ENCODE peak calls at places on chromosomes 4 and X, in seven cellular contexts. M is T-helper 2 cell; Z is ACHN; A is AG04450; S is GDM1; C is activated CD8-positive, alpha-beta memory T cell treated with anti-CD3 and anti-CD28 coated beads, Interleukin-2, amount 50 U/mL, for 48 hours; F is substantia nigra. P is an unnamed sample.

GRCh38 chrX:24117288-24117687 is 32.2 kb upstream of the ZFX start:
- DNase-seq in M (no peak), Z (no peak), A (peak; percentile 42), S (no peak), C (no peak), F (no peak), P (peak; percentile 62)

GRCh38 chrX:97498093-97498492 is 614.4 kb downstream of the RPA4 start:
- DNase-seq in M (no peak), Z (no peak), A (no peak), S (no peak), C (no peak), F (no peak), P (no peak)

GRCh38 chr4:1300466-1301455 is 11.1 kb downstream of the MAEA start:
- DNase-seq in M (no peak), Z (peak; percentile 89), A (no peak), S (no peak), C (no peak), F (no peak), P (no peak)

GRCh38 chr4:120722655-120723054 is 199.9 kb downstream of the PRDM5 start:
- DNase-seq in M (no peak), Z (no peak), A (no peak), S (no peak), C (no peak), F (no peak), P (no peak)

GRCh38 chr4:73653695-73654106 is 33.5 kb upstream of the RASSF6 start:
- DNase-seq in M (peak; percentile 55), Z (peak; percentile 42), A (peak; percentile 24), S (no peak), C (no peak), F (no peak), P (peak; percentile 90)

GRCh38 chrX:122582280-122582679 is 601.8 kb upstream of the GRIA3 start:
- DNase-seq in M (no peak), Z (no peak), A (no peak), S (no peak), C (no peak), F (no peak), P (peak; percentile 50)

GRCh38 chrX:45714864-45715263 is 514.2 kb upstream of the DIPK2B start:
- DNase-seq in M (no peak), Z (peak; percentile 15), A (no peak), S (no peak), C (no peak), F (no peak), P (peak; percentile 97)

GRCh38 chr4:909131-909571 is 23.0 kb downstream of the GAK start:
- DNase-seq in M (no peak), Z (no peak), A (no peak), S (no peak), C (no peak), F (no peak), P (no peak)

GRCh38 chrX:41518127-41518840 is 71.1 kb downstream of the NYX start:
- DNase-seq in M (peak; percentile 61), Z (no peak), A (no peak), S (no peak), C (no peak), F (no peak), P (no peak)

GRCh38 chr4:108118505-108118904 is 50.2 kb downstream of the LEF1 start:
- DNase-seq in M (peak; percentile 81), Z (no peak), A (no peak), S (no peak), C (no peak), F (no peak), P (peak; percentile 74)

GRCh38 chrX:122945328-122945727 is 238.8 kb upstream of the GRIA3 start:
- DNase-seq in M (no peak), Z (no peak), A (no peak), S (no peak), C (no peak), F (no peak), P (peak; percentile 16)

GRCh38 chrX:154529206-154529612 is 13.2 kb upstream of the FAM3A start:
- DNase-seq in M (no peak), Z (peak; percentile 32), A (no peak), S (no peak), C (no peak), F (no peak), P (no peak)

GRCh38 chr4:28948501-28948900 is 1771.7 kb upstream of the PCDH7 start:
- DNase-seq in M (no peak), Z (no peak), A (no peak), S (no peak), C (no peak), F (no peak), P (no peak)

GRCh38 chr4:14719053-14719452 is 283.2 kb upstream of the CPEB2 start:
- DNase-seq in M (no peak), Z (no peak), A (no peak), S (no peak), C (no peak), F (no peak), P (peak; percentile 78)

GRCh38 chrX:71989768-71990167 is 79.1 kb downstream of the NHSL2 start:
- DNase-seq in M (no peak), Z (no peak), A (no peak), S (no peak), C (no peak), F (no peak), P (peak; percentile 34)

GRCh38 chr4:97645437-97645836 is 497.8 kb downstream of the STPG2 start:
- DNase-seq in M (no peak), Z (no peak), A (no peak), S (no peak), C (no peak), F (no peak), P (no peak)

GRCh38 chr4:146146918-146147317 is 28.6 kb upstream of the LSM6 start:
- DNase-seq in M (no peak), Z (no peak), A (no peak), S (no peak), C (no peak), F (no peak), P (peak; percentile 47)

GRCh38 chr4:2182981-2183380 is 58.9 kb downstream of the HAUS3 start:
- DNase-seq in M (peak; percentile 30), Z (no peak), A (no peak), S (no peak), C (no peak), F (no peak), P (no peak)

GRCh38 chr4:180513076-180513475 is 1730.1 kb upstream of the TENM3 start:
- DNase-seq in M (no peak), Z (no peak), A (no peak), S (no peak), C (no peak), F (no peak), P (no peak)

GRCh38 chr4:184664445-184665210 is 15.1 kb downstream of the PRIMPOL start:
- DNase-seq in M (no peak), Z (peak; percentile 22), A (no peak), S (no peak), C (no peak), F (no peak), P (peak; percentile 19)

GRCh38 chr4:52912608-52913007 is 50.5 kb downstream of the RASL11B start:
- DNase-seq in M (no peak), Z (no peak), A (no peak), S (no peak), C (no peak), F (no peak), P (no peak)

GRCh38 chr4:10161146-10161545 is 44.5 kb upstream of the WDR1 start:
- DNase-seq in M (no peak), Z (no peak), A (no peak), S (no peak), C (no peak), F (no peak), P (no peak)

GRCh38 chrX:70672326-70672725 is 227.7 kb downstream of the DLG3 start:
- DNase-seq in M (peak; percentile 4), Z (no peak), A (no peak), S (no peak), C (no peak), F (no peak), P (no peak)

GRCh38 chr4:104205116-104205515 is 289.6 kb downstream of the CXXC4 start:
- DNase-seq in M (no peak), Z (no peak), A (no peak), S (no peak), C (no peak), F (no peak), P (no peak)

GRCh38 chr4:186347743-186348142 is 81.8 kb downstream of the F11 start:
- DNase-seq in M (no peak), Z (no peak), A (no peak), S (no peak), C (no peak), F (no peak), P (no peak)

GRCh38 chr4:27234306-27234899 is 373.8 kb downstream of the STIM2 start:
- DNase-seq in M (no peak), Z (no peak), A (no peak), S (no peak), C (no peak), F (no peak), P (no peak)

GRCh38 chr4:119046263-119046662 is 89.4 kb upstream of the MYOZ2 start:
- DNase-seq in M (no peak), Z (no peak), A (no peak), S (no peak), C (no peak), F (no peak), P (no peak)

GRCh38 chr4:180057891-180058643 is 2185.1 kb upstream of the TENM3 start:
- DNase-seq in M (peak; percentile 3), Z (peak; percentile 4), A (no peak), S (no peak), C (peak; percentile 56), F (no peak), P (no peak)

GRCh38 chr4:68905598-68906237 is 45.9 kb downstream of the UGT2A3 start:
- DNase-seq in M (no peak), Z (peak; percentile 38), A (no peak), S (no peak), C (no peak), F (no peak), P (peak; percentile 74)

GRCh38 chr4:102324725-102325124 is 20.6 kb downstream of the SLC39A8 start:
- DNase-seq in M (no peak), Z (no peak), A (no peak), S (no peak), C (no peak), F (no peak), P (no peak)

GRCh38 chr4:37685726-37686372 is 327 bp downstream of the RELL1 start:
- DNase-seq in M (peak; percentile 71), Z (peak; percentile 32), A (no peak), S (peak; percentile 37), C (peak; percentile 75), F (peak; percentile 56), P (peak; percentile 9)

GRCh38 chrX:130575831-130576404 is 174.1 kb downstream of the RBMX2 start:
- DNase-seq in M (peak; percentile 49), Z (peak; percentile 45), A (peak; percentile 1), S (no peak), C (peak; percentile 45), F (no peak), P (peak; percentile 56)

GRCh38 chr4:56908206-56909082 is 744 bp downstream of the REST start:
- DNase-seq in M (peak; percentile 76), Z (peak; percentile 61), A (no peak), S (peak; percentile 67), C (peak; percentile 85), F (peak; percentile 58), P (peak; percentile 71)

GRCh38 chr4:149972407-149972806 is 105.8 kb upstream of the DCLK2 start:
- DNase-seq in M (no peak), Z (no peak), A (no peak), S (no peak), C (no peak), F (no peak), P (no peak)

GRCh38 chrX:9317174-9317573 is 147.7 kb upstream of the TBL1X start:
- DNase-seq in M (no peak), Z (no peak), A (no peak), S (no peak), C (no peak), F (no peak), P (no peak)

GRCh38 chr4:140372607-140373327 is 679 bp upstream of the SCOC start:
- DNase-seq in M (peak; percentile 77), Z (peak; percentile 35), A (no peak), S (peak; percentile 17), C (no peak), F (no peak), P (peak; percentile 4)

GRCh38 chr4:105060628-105061027 is 86.0 kb upstream of the TET2 start:
- DNase-seq in M (peak; percentile 91), Z (no peak), A (no peak), S (peak; percentile 55), C (no peak), F (no peak), P (peak; percentile 68)

P was measured in PC-3.